ENCODE peak calls at places on chromosomes 5 and 9, in five cellular contexts. One of them, this sample, is unnamed.
A peak's percentile ranks its signal among the peaks of the same experiment; 100 is the strongest.

GRCh38 chr5:80238778-80239679 is 16.8 kb downstream of the SERINC5 start:
- DNase-seq in prostate gland: no peak
- DNase-seq in gastrocnemius medialis: peak; percentile 64
- DNase-seq in uterus: peak; percentile 50
- DNase-seq in A549: no peak
- DNase-seq in this sample: peak; percentile 81

GRCh38 chr9:87118594-87118993 is 171.3 kb upstream of the GAS1 start:
- DNase-seq in prostate gland: no peak
- DNase-seq in gastrocnemius medialis: no peak
- DNase-seq in uterus: no peak
- DNase-seq in A549: no peak
- DNase-seq in this sample: no peak

GRCh38 chr9:69579749-69580581 is 92.2 kb downstream of the APBA1 start:
- DNase-seq in prostate gland: no peak
- DNase-seq in gastrocnemius medialis: no peak
- DNase-seq in uterus: no peak
- DNase-seq in A549: no peak
- DNase-seq in this sample: no peak

GRCh38 chr5:1745190-1745805 is 54.3 kb downstream of the MRPL36 start:
- DNase-seq in prostate gland: no peak
- DNase-seq in gastrocnemius medialis: no peak
- DNase-seq in uterus: no peak
- DNase-seq in A549: no peak
- DNase-seq in this sample: no peak

GRCh38 chr5:53406630-53407316 is 73.7 kb upstream of the FST start:
- DNase-seq in prostate gland: no peak
- DNase-seq in gastrocnemius medialis: no peak
- DNase-seq in uterus: no peak
- DNase-seq in A549: peak; percentile 68
- DNase-seq in this sample: no peak

GRCh38 chr9:86854898-86855523 is 92.3 kb downstream of the GAS1 start:
- DNase-seq in prostate gland: no peak
- DNase-seq in gastrocnemius medialis: no peak
- DNase-seq in uterus: peak; percentile 64
- DNase-seq in A549: peak; percentile 9
- DNase-seq in this sample: peak; percentile 22

GRCh38 chr9:84212224-84212623 is 128.3 kb downstream of the SLC28A3 start:
- DNase-seq in prostate gland: no peak
- DNase-seq in gastrocnemius medialis: no peak
- DNase-seq in uterus: no peak
- DNase-seq in A549: no peak
- DNase-seq in this sample: no peak

GRCh38 chr5:10649518-10650410 is 85.9 kb downstream of the ANKRD33B start:
- DNase-seq in prostate gland: no peak
- DNase-seq in gastrocnemius medialis: no peak
- DNase-seq in uterus: no peak
- DNase-seq in A549: no peak
- DNase-seq in this sample: peak; percentile 43

GRCh38 chr9:95497772-95498171 is 19.0 kb downstream of the PTCH1 start:
- DNase-seq in prostate gland: no peak
- DNase-seq in gastrocnemius medialis: no peak
- DNase-seq in uterus: no peak
- DNase-seq in A549: no peak
- DNase-seq in this sample: no peak

GRCh38 chr9:6567140-6567591 is 78.4 kb downstream of the GLDC start:
- DNase-seq in prostate gland: no peak
- DNase-seq in gastrocnemius medialis: no peak
- DNase-seq in uterus: no peak
- DNase-seq in A549: peak; percentile 79
- DNase-seq in this sample: no peak

GRCh38 chr9:127209220-127209619 is 55.4 kb upstream of the GARNL3 start:
- DNase-seq in prostate gland: no peak
- DNase-seq in gastrocnemius medialis: no peak
- DNase-seq in uterus: peak; percentile 25
- DNase-seq in A549: no peak
- DNase-seq in this sample: no peak

GRCh38 chr9:37033753-37034319 is at the start of gene PAX5:
- DNase-seq in prostate gland: no peak
- DNase-seq in gastrocnemius medialis: no peak
- DNase-seq in uterus: no peak
- DNase-seq in A549: no peak
- DNase-seq in this sample: no peak

GRCh38 chr5:10639846-10640368 is 76.0 kb downstream of the ANKRD33B start:
- DNase-seq in prostate gland: no peak
- DNase-seq in gastrocnemius medialis: no peak
- DNase-seq in uterus: no peak
- DNase-seq in A549: no peak
- DNase-seq in this sample: no peak

GRCh38 chr9:100269656-100270055 is 83.1 kb downstream of the TEX10 start:
- DNase-seq in prostate gland: no peak
- DNase-seq in gastrocnemius medialis: no peak
- DNase-seq in uterus: no peak
- DNase-seq in A549: no peak
- DNase-seq in this sample: no peak

GRCh38 chr5:127358274-127358673 is 67.7 kb downstream of the MEGF10 start:
- DNase-seq in prostate gland: no peak
- DNase-seq in gastrocnemius medialis: no peak
- DNase-seq in uterus: no peak
- DNase-seq in A549: no peak
- DNase-seq in this sample: no peak

GRCh38 chr5:167763772-167764171 is 527.7 kb upstream of the WWC1 start:
- DNase-seq in prostate gland: no peak
- DNase-seq in gastrocnemius medialis: no peak
- DNase-seq in uterus: no peak
- DNase-seq in A549: no peak
- DNase-seq in this sample: no peak

GRCh38 chr9:76302947-76303550 is 91.2 kb downstream of the RFK start:
- DNase-seq in prostate gland: no peak
- DNase-seq in gastrocnemius medialis: no peak
- DNase-seq in uterus: no peak
- DNase-seq in A549: peak; percentile 70
- DNase-seq in this sample: peak; percentile 44

GRCh38 chr9:6490863-6491262 is 77.9 kb downstream of the UHRF2 start:
- DNase-seq in prostate gland: no peak
- DNase-seq in gastrocnemius medialis: no peak
- DNase-seq in uterus: no peak
- DNase-seq in A549: no peak
- DNase-seq in this sample: no peak

GRCh38 chr5:53590759-53591158 is 30.3 kb downstream of the NDUFS4 start:
- DNase-seq in prostate gland: no peak
- DNase-seq in gastrocnemius medialis: no peak
- DNase-seq in uterus: no peak
- DNase-seq in A549: no peak
- DNase-seq in this sample: no peak

GRCh38 chr9:112864413-112864812 is 26.3 kb downstream of the SLC46A2 start:
- DNase-seq in prostate gland: no peak
- DNase-seq in gastrocnemius medialis: no peak
- DNase-seq in uterus: no peak
- DNase-seq in A549: no peak
- DNase-seq in this sample: no peak

GRCh38 chr9:112861638-112862555 is 28.8 kb downstream of the SLC46A2 start:
- DNase-seq in prostate gland: no peak
- DNase-seq in gastrocnemius medialis: no peak
- DNase-seq in uterus: no peak
- DNase-seq in A549: no peak
- DNase-seq in this sample: no peak

GRCh38 chr9:112863781-112864180 is 26.9 kb downstream of the SLC46A2 start:
- DNase-seq in prostate gland: no peak
- DNase-seq in gastrocnemius medialis: no peak
- DNase-seq in uterus: no peak
- DNase-seq in A549: no peak
- DNase-seq in this sample: no peak

GRCh38 chr9:112864982-112865381 is 25.7 kb downstream of the SLC46A2 start:
- DNase-seq in prostate gland: no peak
- DNase-seq in gastrocnemius medialis: no peak
- DNase-seq in uterus: no peak
- DNase-seq in A549: no peak
- DNase-seq in this sample: no peak

DNA sequence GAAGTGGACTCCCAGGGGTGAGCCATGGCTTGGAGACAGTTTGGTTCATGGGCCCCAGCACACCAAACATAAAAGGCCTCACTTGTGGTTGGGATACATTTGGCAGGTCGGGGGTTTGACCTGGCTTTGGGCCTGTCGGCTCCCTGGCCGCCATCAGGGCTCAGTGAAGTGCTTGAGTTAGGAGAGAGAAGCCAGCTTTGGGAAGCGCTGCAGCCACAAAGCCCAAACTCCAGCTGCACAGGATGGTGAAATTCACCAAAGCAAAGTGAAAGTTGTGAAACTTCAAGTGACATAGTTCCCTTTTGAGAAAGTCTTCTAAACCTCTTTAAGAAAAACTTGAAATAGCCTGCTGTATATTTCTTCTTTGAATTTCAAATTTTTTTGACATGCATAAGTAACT is 27.5 kb downstream of the SLC46A2 start:
- DNase-seq in prostate gland: no peak
- DNase-seq in gastrocnemius medialis: peak; percentile 8
- DNase-seq in uterus: no peak
- DNase-seq in A549: no peak
- DNase-seq in this sample: no peak
- H3K4me3 ChIP-seq in prostate gland: no peak overlapping the region
- H3K4me3 ChIP-seq in gastrocnemius medialis: no peak overlapping the region
- H3K4me3 ChIP-seq in uterus: no peak overlapping the region
- H3K4me3 ChIP-seq in A549: no peak overlapping the region
- H3K4me3 ChIP-seq in this sample: no peak overlapping the region

GRCh38 chr5:179550511-179551342 is at the start of gene RUFY1:
- DNase-seq in prostate gland: peak; percentile 82
- DNase-seq in gastrocnemius medialis: peak; percentile 72
- DNase-seq in uterus: peak; percentile 81
- DNase-seq in A549: peak; percentile 82
- DNase-seq in this sample: peak; percentile 89

GRCh38 chr5:179553006-179553405 is 2.7 kb downstream of the RUFY1 start:
- DNase-seq in prostate gland: no peak
- DNase-seq in gastrocnemius medialis: no peak
- DNase-seq in uterus: no peak
- DNase-seq in A549: no peak
- DNase-seq in this sample: no peak

GRCh38 chr5:179553875-179554274 is 3.5 kb downstream of the RUFY1 start:
- DNase-seq in prostate gland: no peak
- DNase-seq in gastrocnemius medialis: no peak
- DNase-seq in uterus: no peak
- DNase-seq in A549: peak; percentile 19
- DNase-seq in this sample: no peak

GRCh38 chr5:179554981-179555380 is 4.6 kb downstream of the RUFY1 start:
- DNase-seq in prostate gland: no peak
- DNase-seq in gastrocnemius medialis: no peak
- DNase-seq in uterus: no peak
- DNase-seq in A549: no peak
- DNase-seq in this sample: no peak

DNA sequence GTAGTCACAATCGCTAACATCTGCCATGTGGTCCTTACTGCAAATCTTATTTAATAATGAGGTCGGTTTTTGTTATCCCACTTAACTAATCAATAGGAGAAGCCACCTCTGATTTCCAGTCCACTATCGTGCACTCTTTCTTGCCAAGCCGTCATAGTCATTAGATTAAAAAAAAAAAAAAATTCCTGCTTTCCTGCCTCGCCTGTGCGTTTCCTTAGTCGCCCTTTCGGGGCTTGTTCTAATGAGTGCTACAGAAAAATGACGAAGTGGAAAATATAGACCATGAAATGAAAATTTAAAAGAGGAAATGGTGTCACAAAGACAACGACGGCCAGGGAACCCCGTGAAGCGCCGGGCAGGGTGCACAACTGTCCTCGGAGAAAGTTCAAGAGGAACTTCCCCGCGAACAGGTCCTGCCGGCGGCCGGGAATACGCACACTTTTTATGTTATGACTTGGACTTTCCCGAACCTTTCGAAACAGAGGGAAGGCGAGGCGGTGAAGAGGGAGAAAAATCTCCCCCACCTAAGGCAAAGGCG is 312 bp upstream of the RUFY1 start:
- DNase-seq in prostate gland: no peak
- DNase-seq in gastrocnemius medialis: peak; percentile 41
- DNase-seq in uterus: no peak
- DNase-seq in A549: no peak
- DNase-seq in this sample: no peak
- TF ChIP-seq POLR2A in prostate gland: no peak
- TF ChIP-seq POLR2A in gastrocnemius medialis: no peak
- TF ChIP-seq POLR2A in uterus: no peak
- TF ChIP-seq POLR2A in A549: no peak
- TF ChIP-seq POLR2A in this sample: no peak

DNA sequence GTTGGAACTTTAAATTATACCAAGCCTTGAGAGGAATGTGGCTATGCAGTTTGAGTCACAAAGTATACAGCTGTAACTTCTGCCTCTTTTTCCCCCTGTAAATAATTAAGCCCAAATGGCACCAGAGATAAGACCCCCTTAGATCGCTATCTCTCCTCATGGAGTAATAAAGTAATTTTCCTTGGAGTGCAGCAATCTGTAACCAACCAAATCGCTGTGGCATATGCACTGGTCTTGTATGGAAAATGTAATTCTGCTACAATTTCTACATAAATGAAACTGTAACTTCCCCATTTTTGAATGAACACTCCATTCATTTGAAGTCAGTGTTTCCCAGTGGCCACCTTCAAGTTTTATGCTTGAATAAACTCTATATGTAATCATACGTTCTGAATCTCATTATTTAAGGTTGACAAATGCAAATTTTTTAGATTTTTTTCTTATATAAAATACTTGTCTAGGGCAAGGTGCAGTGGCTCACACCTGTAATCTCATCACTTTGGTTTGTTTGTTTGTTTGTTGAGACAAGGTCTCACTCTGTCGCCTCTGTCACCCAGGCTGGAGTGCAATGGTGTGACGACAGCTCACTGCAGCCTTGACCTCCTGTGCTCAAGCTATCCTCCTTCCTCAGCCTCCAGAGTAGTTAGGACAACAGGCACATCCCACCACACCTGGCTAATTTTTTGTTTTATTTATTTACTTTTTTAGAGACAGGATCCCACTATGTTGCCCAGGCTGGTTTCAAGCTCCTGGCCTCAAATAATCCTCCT is 12.3 kb downstream of the SUSD1 start:
- DNase-seq in prostate gland: no peak
- DNase-seq in gastrocnemius medialis: no peak
- DNase-seq in uterus: no peak
- DNase-seq in A549: no peak
- DNase-seq in this sample: no peak
- H3K27ac ChIP-seq in prostate gland: no peak overlapping the region
- H3K27ac ChIP-seq in gastrocnemius medialis: no peak overlapping the region
- H3K27ac ChIP-seq in uterus: no peak overlapping the region
- H3K27ac ChIP-seq in A549: peak overlapping the region; percentile 77
- H3K27ac ChIP-seq in this sample: no peak overlapping the region

DNA sequence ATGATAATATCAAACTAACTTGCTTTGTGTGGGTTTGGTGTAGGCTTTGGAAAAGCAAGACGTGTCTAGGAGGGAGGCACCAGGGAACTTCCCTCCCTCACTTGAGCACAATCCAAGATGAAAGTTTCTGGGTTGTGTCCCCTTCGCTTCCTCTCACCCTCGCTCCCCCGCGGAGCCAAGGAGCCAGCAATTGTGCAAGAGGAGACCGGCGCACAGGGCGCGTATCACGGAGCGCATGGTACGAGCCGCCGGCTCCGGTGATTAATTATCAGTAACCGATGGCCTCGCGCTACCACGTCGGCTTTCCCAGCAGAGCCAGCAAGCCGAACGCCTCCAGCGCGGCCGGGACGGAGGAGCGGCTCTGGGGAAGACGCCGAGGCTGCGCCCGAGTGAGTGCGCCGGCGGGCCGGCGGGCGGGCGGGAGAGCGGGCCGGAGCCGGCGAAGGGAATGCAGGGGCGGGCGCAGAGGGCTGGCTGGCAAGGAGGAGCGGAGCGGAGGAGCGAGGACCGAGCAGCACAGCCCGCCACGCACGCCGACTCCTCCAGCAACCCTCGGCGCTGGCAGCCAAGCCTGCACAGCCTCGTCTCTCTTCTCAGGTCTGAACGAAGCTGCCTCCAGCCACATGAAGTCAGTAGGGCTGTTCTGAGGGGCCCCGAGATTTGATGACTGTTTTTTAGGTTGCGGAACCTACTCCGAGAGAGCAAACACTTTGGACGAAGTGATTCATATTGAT is 143.6 kb downstream of the BNC2 start:
- DNase-seq in prostate gland: peak; percentile 69
- DNase-seq in gastrocnemius medialis: peak; percentile 54
- DNase-seq in uterus: peak; percentile 87
- DNase-seq in A549: peak; percentile 84
- DNase-seq in this sample: peak; percentile 84
- H3K4me3 ChIP-seq in prostate gland: peak overlapping the region; percentile 43
- H3K4me3 ChIP-seq in gastrocnemius medialis: peak overlapping the region; percentile 65
- H3K4me3 ChIP-seq in uterus: peak overlapping the region; percentile 39
- H3K4me3 ChIP-seq in A549: peak overlapping the region; percentile 52
- H3K4me3 ChIP-seq in this sample: peak overlapping the region; percentile 72

This sample was measured in testis.